ENCODE peak calls at places on chromosomes 12 and 14, in four cellular contexts. L is GM23338, B is fibroblast of mammary gland, S is mesenchymal stem cell. J is an unnamed sample.

GRCh38 chr14:90842726-90843125 is 26.5 kb upstream of the TTC7B start:
- DNase-seq in B (no peak), L (no peak), S (no peak), J (no peak)

GRCh38 chr12:56749853-56750252 is 2.3 kb downstream of the PRIM1 start:
- DNase-seq in S (no peak), L (no peak), B (no peak), J (no peak)

GRCh38 chr14:20610002-20610765 is 19.0 kb upstream of the RNASE12 start:
- DNase-seq in S (peak), L (peak), B (peak), J (peak)

GRCh38 chr12:79848321-79848720 is 86.6 kb downstream of the PPP1R12A start:
- DNase-seq in B (no peak), S (peak), L (no peak), J (peak)

GRCh38 chr14:37663498-37663897 is 68.1 kb downstream of the TTC6 start:
- DNase-seq in B (no peak), S (no peak), L (no peak), J (no peak)

GRCh38 chr14:75339059-75339458 is 60.4 kb downstream of the FOS start:
- DNase-seq in B (peak), S (peak), L (no peak), J (no peak)

GRCh38 chr12:23217158-23217557 is 592.2 kb downstream of the ETNK1 start:
- DNase-seq in S (no peak), L (no peak), B (no peak), J (peak)

GRCh38 chr12:128994869-128995268 is 141.6 kb downstream of the GLT1D1 start:
- DNase-seq in B (no peak), L (no peak), S (no peak), J (no peak)

GRCh38 chr14:94357166-94357565 is 31.2 kb downstream of the SERPINA1 start:
- DNase-seq in L (no peak), B (no peak), S (no peak), J (no peak)

GRCh38 chr12:57094194-57095160 is 5.6 kb downstream of the NAB2 start:
- DNase-seq in S (no peak), L (no peak), B (no peak), J (no peak)

GRCh38 chr12:95995238-95996031 is 709 bp downstream of the HAL start:
- DNase-seq in S (no peak), L (no peak), B (no peak), J (no peak)

GRCh38 chr12:49750027-49750977 is 8.9 kb downstream of the TMBIM6 start:
- DNase-seq in S (peak), L (peak), B (peak), J (no peak)

GRCh38 chr12:116222358-116222757 is 55.1 kb downstream of the MED13L start:
- DNase-seq in S (peak), L (no peak), B (peak), J (peak)

GRCh38 chr12:45235087-45236025 is 19.5 kb downstream of the ANO6 start:
- DNase-seq in S (peak), B (peak), L (peak), J (peak)

GRCh38 chr12:45232771-45233372 is 17.0 kb downstream of the ANO6 start:
- DNase-seq in B (peak), S (peak), L (peak), J (peak)

GRCh38 chr12:45231515-45232145 is 15.7 kb downstream of the ANO6 start:
- DNase-seq in B (peak), L (no peak), S (peak), J (peak)

GRCh38 chr12:45232146-45232731 is 16.3 kb downstream of the ANO6 start:
- DNase-seq in S (peak), B (no peak), L (no peak), J (no peak)

DNA sequence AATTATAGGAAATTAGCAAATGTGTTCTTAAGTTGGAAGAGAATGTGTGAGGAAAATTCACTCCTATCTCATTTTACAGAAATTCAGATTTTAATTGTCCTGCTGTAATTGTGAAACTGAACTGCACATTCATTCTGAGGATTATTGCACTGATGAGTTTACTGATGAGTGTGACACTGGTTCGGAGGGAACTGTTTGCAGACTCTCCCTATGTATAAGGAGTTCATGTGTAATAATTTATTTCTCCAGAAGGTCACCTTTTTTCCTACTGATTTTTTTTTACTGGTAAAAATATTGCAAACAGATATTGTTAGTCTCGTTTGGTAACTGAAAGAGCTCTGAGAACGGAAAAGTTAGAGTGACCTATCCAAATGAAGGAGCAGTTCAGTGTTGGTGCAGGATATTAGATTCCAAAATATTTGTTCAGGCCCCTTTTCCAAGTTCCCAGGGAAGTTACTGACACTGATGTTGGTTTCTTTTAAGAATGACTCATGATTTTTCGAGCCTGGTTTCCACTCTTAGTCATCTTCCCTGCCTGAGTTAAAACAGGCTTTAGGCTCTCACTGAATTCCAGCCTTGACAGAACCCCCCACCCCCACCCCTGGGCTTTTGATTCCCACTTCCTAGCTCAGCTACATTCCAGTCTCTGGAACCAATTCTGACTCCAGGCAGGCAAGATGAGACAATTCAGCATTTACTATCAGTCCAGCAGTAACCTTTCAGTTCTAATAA is 18.4 kb downstream of the ANO6 start:
- DNase-seq in S (peak), L (peak), B (peak), J (peak)
- H3K4me3 ChIP-seq in S (peak), L (peak), B (peak), J (no peak)

GRCh38 chr12:13198921-13199320 is 2.4 kb downstream of the EMP1 start:
- DNase-seq in S (peak), L (no peak), B (peak), J (no peak)
- H3K4me3 ChIP-seq in S (peak), L (no peak), B (peak), J (no peak)

DNA sequence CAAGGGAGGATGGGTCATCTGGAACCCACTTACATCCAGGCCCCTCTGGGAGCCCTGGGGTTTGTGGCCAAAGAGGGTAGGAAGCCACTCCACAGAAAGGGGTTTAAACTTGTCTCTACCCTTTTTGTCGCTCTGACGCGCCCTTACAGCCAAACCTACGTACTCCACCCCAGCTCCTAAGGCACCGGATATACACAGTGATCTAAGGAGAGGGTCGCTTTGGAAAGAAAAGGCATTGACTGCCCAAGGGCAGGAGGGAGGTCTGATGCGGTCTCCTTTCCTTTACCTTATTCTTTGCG is 644 bp upstream of the PRKD1 start:
- DNase-seq in S (peak), L (peak), B (no peak), J (peak)
- H3K4me3 ChIP-seq in S (peak), L (peak), B (peak), J (peak)

DNA sequence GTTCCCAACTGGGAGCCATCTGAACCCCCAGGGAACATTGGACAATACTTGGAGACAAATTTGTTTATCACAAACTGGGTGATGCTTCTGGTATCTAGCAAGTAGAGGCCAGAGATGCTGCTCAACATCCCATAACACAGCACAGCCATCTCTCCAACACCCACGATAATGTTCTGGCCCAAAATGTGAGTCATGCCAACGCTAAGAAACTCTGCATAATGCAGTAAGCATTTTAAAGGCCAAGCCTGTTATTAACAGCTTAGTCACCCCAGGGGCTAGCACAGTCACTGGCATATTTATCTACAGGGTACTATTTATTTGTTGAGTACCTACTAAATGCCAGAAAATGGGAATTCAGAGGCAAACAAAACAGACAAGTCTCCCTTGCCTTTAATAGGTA is 873.1 kb upstream of the TMEM132C start:
- DNase-seq in B (peak), S (peak), L (no peak), J (peak)
- H3K4me3 ChIP-seq in B (no peak), S (no peak), L (no peak), J (no peak)

J was measured in A673.